ENCODE peak calls at places on chromosomes 7 and 10, in six cellular contexts. D is HCT116, Q is SK-N-SH, C is GM12878, S is upper lobe of left lung, A is suprapubic skin. T is an unnamed sample.
A peak's percentile ranks its signal among the peaks of the same experiment; 100 is the strongest.

GRCh38 chr10:62738916-62739315 is 65.6 kb upstream of the ADO start:
- DNase-seq in D (no peak), Q (no peak), C (no peak), S (no peak), A (no peak), T (no peak)

GRCh38 chr10:64785816-64786215 is 1264.6 kb downstream of the REEP3 start:
- DNase-seq in D (no peak), Q (no peak), C (no peak), S (no peak), A (no peak), T (no peak)

GRCh38 chr7:130367088-130367755 is 13.1 kb upstream of the CPA1 start:
- DNase-seq in D (no peak), Q (no peak), C (no peak), S (no peak), A (no peak), T (no peak)

GRCh38 chr7:78734626-78735025 is 718.8 kb downstream of the MAGI2 start:
- DNase-seq in D (no peak), Q (no peak), C (peak; percentile 1), S (no peak), A (no peak), T (no peak)

GRCh38 chr7:41696323-41696916 is 6.5 kb downstream of the INHBA start:
- DNase-seq in D (peak; percentile 39), Q (peak; percentile 79), C (no peak), S (peak; percentile 58), A (peak; percentile 80), T (no peak)

GRCh38 chr10:77680065-77680464 is 42.5 kb upstream of the KCNMA1 start:
- DNase-seq in D (no peak), Q (no peak), C (no peak), S (no peak), A (no peak), T (no peak)

GRCh38 chr10:101489355-101489754 is 98.7 kb downstream of the POLL start:
- DNase-seq in D (no peak), Q (no peak), C (no peak), S (no peak), A (no peak), T (no peak)

GRCh38 chr10:8898745-8899330 is 844.4 kb downstream of the GATA3 start:
- DNase-seq in D (no peak), Q (no peak), C (no peak), S (no peak), A (no peak), T (no peak)

GRCh38 chr10:124917168-124917938 is 24.6 kb upstream of the ZRANB1 start:
- DNase-seq in D (no peak), Q (peak; percentile 73), C (no peak), S (peak; percentile 44), A (peak; percentile 74), T (peak; percentile 90)

GRCh38 chr10:114930320-114930719 is 7.7 kb upstream of the TRUB1 start:
- DNase-seq in D (no peak), Q (no peak), C (no peak), S (no peak), A (no peak), T (no peak)

GRCh38 chr10:28837613-28838390 is 160.5 kb downstream of the BAMBI start:
- DNase-seq in D (no peak), Q (no peak), C (no peak), S (no peak), A (no peak), T (no peak)

GRCh38 chr10:67697646-67698245 is 1.8 kb upstream of the CTNNA3 start:
- DNase-seq in D (peak; percentile 41), Q (peak; percentile 62), C (no peak), S (no peak), A (no peak), T (no peak)

GRCh38 chr7:135414850-135415439 is 95.0 kb downstream of the CNOT4 start:
- DNase-seq in D (peak; percentile 65), Q (peak; percentile 19), C (no peak), S (peak; percentile 39), A (no peak), T (no peak)

GRCh38 chr7:106069471-106070200 is 42.5 kb downstream of the SYPL1 start:
- DNase-seq in D (no peak), Q (peak; percentile 7), C (no peak), S (no peak), A (no peak), T (no peak)

GRCh38 chr7:140541513-140542192 is 62.3 kb upstream of the MKRN1 start:
- DNase-seq in D (peak; percentile 75), Q (peak; percentile 61), C (no peak), S (no peak), A (no peak), T (no peak)

GRCh38 chr7:32043688-32044087 is 26.5 kb downstream of the PDE1C start:
- DNase-seq in D (no peak), Q (no peak), C (no peak), S (no peak), A (no peak), T (no peak)

GRCh38 chr7:30697716-30698460 is 15.6 kb upstream of the CRHR2 start:
- DNase-seq in D (no peak), Q (no peak), C (no peak), S (no peak), A (no peak), T (no peak)

GRCh38 chr10:132606031-132606491 is 68.5 kb downstream of the INPP5A start:
- DNase-seq in D (no peak), Q (no peak), C (no peak), S (peak; percentile 10), A (no peak), T (no peak)

GRCh38 chr7:134938141-134938540 is 48.2 kb upstream of the AGBL3 start:
- DNase-seq in D (no peak), Q (no peak), C (no peak), S (no peak), A (no peak), T (no peak)

GRCh38 chr7:5231116-5231515 is 41.1 kb downstream of the WIPI2 start:
- DNase-seq in D (no peak), Q (no peak), C (peak; percentile 60), S (no peak), A (no peak), T (no peak)

GRCh38 chr10:61842755-61843497 is 58.6 kb upstream of the ARID5B start:
- DNase-seq in D (no peak), Q (no peak), C (no peak), S (no peak), A (no peak), T (no peak)

GRCh38 chr10:123301077-123301875 is 147.1 kb downstream of the BUB3 start:
- DNase-seq in D (no peak), Q (peak; percentile 40), C (no peak), S (no peak), A (no peak), T (no peak)

GRCh38 chr10:91598211-91598981 is 34.5 kb downstream of the PPP1R3C start:
- DNase-seq in D (peak; percentile 32), Q (no peak), C (no peak), S (no peak), A (no peak), T (no peak)

GRCh38 chr10:83574770-83575169 is 564.5 kb upstream of the GHITM start:
- DNase-seq in D (no peak), Q (no peak), C (no peak), S (no peak), A (no peak), T (no peak)

GRCh38 chr10:110516815-110517492 is 19.2 kb downstream of the DUSP5 start:
- DNase-seq in D (no peak), Q (no peak), C (no peak), S (no peak), A (no peak), T (no peak)
- H3K4me3 ChIP-seq in D (no peak overlapping the region), Q (no peak overlapping the region), C (no peak overlapping the region), S (no peak overlapping the region), A (no peak overlapping the region), T (no peak overlapping the region)

GRCh38 chr7:157628456-157628855 is 291.7 kb downstream of the DNAJB6 start:
- DNase-seq in D (no peak), Q (no peak), C (no peak), S (no peak), A (no peak), T (no peak)
- H3K9me3 ChIP-seq in D (no peaks in the 10 kb centered on the region), Q (no peaks in the 10 kb centered on the region), C (no peaks in the 10 kb centered on the region), S (no peaks in the 10 kb centered on the region), A (no peaks in the 10 kb centered on the region), T (no peaks in the 10 kb centered on the region)

DNA sequence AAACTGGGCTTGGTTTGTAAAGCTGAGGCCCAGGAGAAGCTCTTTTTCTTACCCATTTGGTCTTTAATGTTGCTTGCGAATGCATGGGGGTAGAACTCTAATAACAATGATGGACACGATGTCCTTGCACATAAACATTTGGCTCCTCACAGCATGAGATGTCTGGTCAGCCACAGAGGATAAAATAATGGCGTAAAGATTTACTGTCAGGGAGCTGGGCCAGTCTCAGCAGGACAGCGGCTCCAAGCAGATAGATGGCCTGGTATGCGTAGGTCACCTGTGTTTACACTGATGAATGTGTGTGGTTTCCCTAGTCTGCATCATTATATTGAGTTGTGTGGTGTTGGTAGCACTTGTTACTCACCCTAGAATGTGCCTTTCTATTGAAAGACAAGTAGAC is 537.4 kb downstream of the CNTNAP2 start:
- DNase-seq in D (no peak), Q (no peak), C (no peak), S (no peak), A (no peak), T (no peak)
- TF ChIP-seq POLR2AphosphoS5 in D (no peak), Q (no peak), C (no peak), S (no peak), A (no peak), T (no peak)

GRCh38 chr7:38321967-38322366 is 48.5 kb upstream of the TARP start:
- DNase-seq in D (no peak), Q (no peak), C (no peak), S (no peak), A (no peak), T (no peak)
- H3K4me3 ChIP-seq in D (no peak overlapping the region), Q (no peak overlapping the region), C (no peak overlapping the region), S (no peak overlapping the region), A (no peak overlapping the region), T (no peak overlapping the region)

GRCh38 chr10:130498042-130498441 is 361.9 kb downstream of the GLRX3 start:
- DNase-seq in D (no peak), Q (no peak), C (no peak), S (peak; percentile 11), A (no peak), T (peak; percentile 79)

GRCh38 chr10:130500251-130501000 is 364.2 kb downstream of the GLRX3 start:
- DNase-seq in D (no peak), Q (no peak), C (no peak), S (peak; percentile 11), A (no peak), T (peak; percentile 47)

GRCh38 chr10:130498934-130499333 is 362.7 kb downstream of the GLRX3 start:
- DNase-seq in D (no peak), Q (no peak), C (no peak), S (peak; percentile 10), A (no peak), T (no peak)

GRCh38 chr10:130497056-130498010 is 361.1 kb downstream of the GLRX3 start:
- DNase-seq in D (no peak), Q (no peak), C (no peak), S (peak; percentile 15), A (peak; percentile 15), T (peak; percentile 77)

DNA sequence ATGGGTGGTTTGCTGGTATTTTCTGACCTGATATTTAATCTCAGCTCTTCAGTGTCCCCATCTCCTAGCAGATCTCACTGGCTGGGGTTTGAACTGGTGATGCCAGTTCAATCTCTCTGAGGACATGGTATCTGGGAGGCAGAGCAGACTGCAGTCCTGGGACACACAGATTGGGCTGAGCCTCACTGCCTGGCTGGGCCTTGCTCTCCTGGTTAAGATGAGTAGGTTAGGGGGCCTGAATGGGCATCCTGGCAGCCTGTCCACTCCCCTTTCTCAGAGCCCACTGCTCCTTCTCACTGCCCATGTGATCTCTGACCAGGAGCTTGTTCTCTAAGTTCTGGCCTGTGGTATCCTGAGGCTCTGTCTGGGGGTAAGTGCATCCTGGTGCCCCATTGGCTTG is 363.4 kb downstream of the GLRX3 start:
- DNase-seq in D (no peak), Q (no peak), C (no peak), S (peak; percentile 14), A (no peak), T (no peak)
- H3K9me3 ChIP-seq in D (no peaks in the 10 kb centered on the region), Q (no peaks in the 10 kb centered on the region), C (no peaks in the 10 kb centered on the region), S (no peaks in the 10 kb centered on the region), A (no peaks in the 10 kb centered on the region), T (no peaks in the 10 kb centered on the region)

GRCh38 chr7:142925413-142925812 is 8.1 kb downstream of the TRPV5 start:
- DNase-seq in D (no peak), Q (no peak), C (no peak), S (no peak), A (no peak), T (peak; percentile 49)
- TF ChIP-seq POLR2AphosphoS5 in D (no peak), Q (no peak), C (no peak), S (no peak), A (no peak), T (no peak)